ENCODE peak calls at places on chromosomes 4 and X, in nine cellular contexts. One of them, this sample, is unnamed.

GRCh38 chr4:168019921-168020320 is 72.4 kb upstream of the ANXA10 start:
- DNase-seq in BJ: no peak
- DNase-seq in lower lobe of right lung: no peak
- DNase-seq in endothelial cell of umbilical vein: no peak
- DNase-seq in adrenal gland: no peak
- DNase-seq in ascending aorta: no peak
- DNase-seq in HCT116: no peak
- DNase-seq in right lobe of liver: no peak
- DNase-seq in Peyer's patch: no peak
- DNase-seq in this sample: no peak

GRCh38 chr4:146437778-146438177 is 84.0 kb downstream of the SLC10A7 start:
- DNase-seq in BJ: no peak
- DNase-seq in lower lobe of right lung: no peak
- DNase-seq in endothelial cell of umbilical vein: peak; percentile 62
- DNase-seq in adrenal gland: no peak
- DNase-seq in ascending aorta: no peak
- DNase-seq in HCT116: no peak
- DNase-seq in right lobe of liver: no peak
- DNase-seq in Peyer's patch: no peak
- DNase-seq in this sample: no peak

GRCh38 chr4:27366424-27366823 is 505.8 kb downstream of the STIM2 start:
- DNase-seq in BJ: peak; percentile 18
- DNase-seq in lower lobe of right lung: no peak
- DNase-seq in endothelial cell of umbilical vein: no peak
- DNase-seq in adrenal gland: no peak
- DNase-seq in ascending aorta: no peak
- DNase-seq in HCT116: no peak
- DNase-seq in right lobe of liver: no peak
- DNase-seq in Peyer's patch: no peak
- DNase-seq in this sample: peak; percentile 72

GRCh38 chr4:149409186-149410056 is 406.2 kb downstream of the IQCM start:
- DNase-seq in BJ: peak; percentile 19
- DNase-seq in lower lobe of right lung: no peak
- DNase-seq in endothelial cell of umbilical vein: no peak
- DNase-seq in adrenal gland: peak; percentile 85
- DNase-seq in ascending aorta: no peak
- DNase-seq in HCT116: peak; percentile 57
- DNase-seq in right lobe of liver: peak; percentile 60
- DNase-seq in Peyer's patch: no peak
- DNase-seq in this sample: peak; percentile 84

GRCh38 chrX:11422529-11422857 is 129.3 kb downstream of the AMELX start:
- DNase-seq in BJ: no peak
- DNase-seq in lower lobe of right lung: no peak
- DNase-seq in endothelial cell of umbilical vein: no peak
- DNase-seq in adrenal gland: no peak
- DNase-seq in ascending aorta: no peak
- DNase-seq in HCT116: no peak
- DNase-seq in right lobe of liver: no peak
- DNase-seq in Peyer's patch: no peak
- DNase-seq in this sample: no peak

GRCh38 chr4:86306816-86307215 is 53.0 kb downstream of the MAPK10 start:
- DNase-seq in BJ: peak; percentile 57
- DNase-seq in lower lobe of right lung: no peak
- DNase-seq in endothelial cell of umbilical vein: no peak
- DNase-seq in adrenal gland: no peak
- DNase-seq in ascending aorta: no peak
- DNase-seq in HCT116: no peak
- DNase-seq in right lobe of liver: no peak
- DNase-seq in Peyer's patch: no peak
- DNase-seq in this sample: no peak

GRCh38 chrX:104343408-104344129 is 88.8 kb upstream of the ESX1 start:
- DNase-seq in BJ: peak; percentile 47
- DNase-seq in lower lobe of right lung: no peak
- DNase-seq in endothelial cell of umbilical vein: peak; percentile 87
- DNase-seq in adrenal gland: peak; percentile 67
- DNase-seq in ascending aorta: no peak
- DNase-seq in HCT116: peak; percentile 80
- DNase-seq in right lobe of liver: no peak
- DNase-seq in Peyer's patch: no peak
- DNase-seq in this sample: peak; percentile 61

GRCh38 chr4:127379499-127379898 is 253.3 kb upstream of the INTU start:
- DNase-seq in BJ: no peak
- DNase-seq in lower lobe of right lung: no peak
- DNase-seq in endothelial cell of umbilical vein: no peak
- DNase-seq in adrenal gland: no peak
- DNase-seq in ascending aorta: no peak
- DNase-seq in HCT116: no peak
- DNase-seq in right lobe of liver: no peak
- DNase-seq in Peyer's patch: no peak
- DNase-seq in this sample: no peak

GRCh38 chrX:40094041-40094899 is 3.5 kb downstream of the BCOR start:
- DNase-seq in BJ: no peak
- DNase-seq in lower lobe of right lung: peak; percentile 62
- DNase-seq in endothelial cell of umbilical vein: peak; percentile 11
- DNase-seq in adrenal gland: peak; percentile 75
- DNase-seq in ascending aorta: no peak
- DNase-seq in HCT116: no peak
- DNase-seq in right lobe of liver: peak; percentile 68
- DNase-seq in Peyer's patch: peak; percentile 38
- DNase-seq in this sample: no peak

GRCh38 chr4:1223841-1224809 is 24.8 kb downstream of the CTBP1 start:
- DNase-seq in BJ: no peak
- DNase-seq in lower lobe of right lung: no peak
- DNase-seq in endothelial cell of umbilical vein: no peak
- DNase-seq in adrenal gland: no peak
- DNase-seq in ascending aorta: no peak
- DNase-seq in HCT116: no peak
- DNase-seq in right lobe of liver: no peak
- DNase-seq in Peyer's patch: no peak
- DNase-seq in this sample: no peak

GRCh38 chr4:175806741-175807140 is 5.3 kb downstream of the GPM6A start:
- DNase-seq in BJ: no peak
- DNase-seq in lower lobe of right lung: no peak
- DNase-seq in endothelial cell of umbilical vein: no peak
- DNase-seq in adrenal gland: no peak
- DNase-seq in ascending aorta: no peak
- DNase-seq in HCT116: no peak
- DNase-seq in right lobe of liver: no peak
- DNase-seq in Peyer's patch: no peak
- DNase-seq in this sample: no peak

GRCh38 chr4:82429728-82430192 is 502 bp downstream of the HNRNPDL start:
- DNase-seq in BJ: no peak
- DNase-seq in lower lobe of right lung: no peak
- DNase-seq in endothelial cell of umbilical vein: no peak
- DNase-seq in adrenal gland: peak; percentile 66
- DNase-seq in ascending aorta: no peak
- DNase-seq in HCT116: no peak
- DNase-seq in right lobe of liver: no peak
- DNase-seq in Peyer's patch: no peak
- DNase-seq in this sample: peak; percentile 40

GRCh38 chr4:78551420-78552351 is at the start of gene ANXA3:
- DNase-seq in BJ: no peak
- DNase-seq in lower lobe of right lung: peak; percentile 81
- DNase-seq in endothelial cell of umbilical vein: peak; percentile 39
- DNase-seq in adrenal gland: no peak
- DNase-seq in ascending aorta: no peak
- DNase-seq in HCT116: no peak
- DNase-seq in right lobe of liver: peak; percentile 34
- DNase-seq in Peyer's patch: no peak
- DNase-seq in this sample: no peak

GRCh38 chr4:74933562-74934015 is 673 bp downstream of the PARM1 start:
- DNase-seq in BJ: no peak
- DNase-seq in lower lobe of right lung: peak; percentile 49
- DNase-seq in endothelial cell of umbilical vein: peak; percentile 4
- DNase-seq in adrenal gland: peak; percentile 23
- DNase-seq in ascending aorta: peak; percentile 65
- DNase-seq in HCT116: no peak
- DNase-seq in right lobe of liver: peak; percentile 13
- DNase-seq in Peyer's patch: peak; percentile 18
- DNase-seq in this sample: no peak
- H3K4me3 ChIP-seq in BJ: no peak overlapping the region
- H3K4me3 ChIP-seq in lower lobe of right lung: peak overlapping the region; percentile 59
- H3K4me3 ChIP-seq in endothelial cell of umbilical vein: peak overlapping the region; percentile 33
- H3K4me3 ChIP-seq in adrenal gland: no peak overlapping the region
- H3K4me3 ChIP-seq in ascending aorta: peak overlapping the region; percentile 77
- H3K4me3 ChIP-seq in HCT116: peak overlapping the region; percentile 84
- H3K4me3 ChIP-seq in right lobe of liver: peak overlapping the region; percentile 26
- H3K4me3 ChIP-seq in Peyer's patch: peak overlapping the region; percentile 84
- H3K4me3 ChIP-seq in this sample: peak overlapping the region; percentile 29

GRCh38 chr4:112560084-112560483 is 44.1 kb upstream of the NEUROG2 start:
- DNase-seq in BJ: no peak
- DNase-seq in lower lobe of right lung: no peak
- DNase-seq in endothelial cell of umbilical vein: no peak
- DNase-seq in adrenal gland: no peak
- DNase-seq in ascending aorta: no peak
- DNase-seq in HCT116: no peak
- DNase-seq in right lobe of liver: no peak
- DNase-seq in Peyer's patch: no peak
- DNase-seq in this sample: no peak

GRCh38 chr4:112563431-112564200 is 47.6 kb upstream of the NEUROG2 start:
- DNase-seq in BJ: no peak
- DNase-seq in lower lobe of right lung: no peak
- DNase-seq in endothelial cell of umbilical vein: no peak
- DNase-seq in adrenal gland: no peak
- DNase-seq in ascending aorta: no peak
- DNase-seq in HCT116: no peak
- DNase-seq in right lobe of liver: no peak
- DNase-seq in Peyer's patch: no peak
- DNase-seq in this sample: no peak

GRCh38 chr4:112564706-112565270 is 48.8 kb upstream of the NEUROG2 start:
- DNase-seq in BJ: no peak
- DNase-seq in lower lobe of right lung: no peak
- DNase-seq in endothelial cell of umbilical vein: no peak
- DNase-seq in adrenal gland: no peak
- DNase-seq in ascending aorta: no peak
- DNase-seq in HCT116: no peak
- DNase-seq in right lobe of liver: no peak
- DNase-seq in Peyer's patch: no peak
- DNase-seq in this sample: no peak

GRCh38 chr4:112559053-112559452 is 43.1 kb upstream of the NEUROG2 start:
- DNase-seq in BJ: no peak
- DNase-seq in lower lobe of right lung: no peak
- DNase-seq in endothelial cell of umbilical vein: no peak
- DNase-seq in adrenal gland: no peak
- DNase-seq in ascending aorta: no peak
- DNase-seq in HCT116: no peak
- DNase-seq in right lobe of liver: no peak
- DNase-seq in Peyer's patch: no peak
- DNase-seq in this sample: no peak

GRCh38 chr4:112562254-112562653 is 46.3 kb upstream of the NEUROG2 start:
- DNase-seq in BJ: no peak
- DNase-seq in lower lobe of right lung: no peak
- DNase-seq in endothelial cell of umbilical vein: no peak
- DNase-seq in adrenal gland: no peak
- DNase-seq in ascending aorta: no peak
- DNase-seq in HCT116: no peak
- DNase-seq in right lobe of liver: no peak
- DNase-seq in Peyer's patch: no peak
- DNase-seq in this sample: no peak
- H3K36me3 ChIP-seq in BJ: no peaks in the 10 kb centered on the region
- H3K36me3 ChIP-seq in lower lobe of right lung: no peaks in the 10 kb centered on the region
- H3K36me3 ChIP-seq in endothelial cell of umbilical vein: no peaks in the 10 kb centered on the region
- H3K36me3 ChIP-seq in adrenal gland: no peaks in the 10 kb centered on the region
- H3K36me3 ChIP-seq in ascending aorta: no peaks in the 10 kb centered on the region
- H3K36me3 ChIP-seq in HCT116: no peaks in the 10 kb centered on the region
- H3K36me3 ChIP-seq in right lobe of liver: no peaks in the 10 kb centered on the region
- H3K36me3 ChIP-seq in Peyer's patch: no peaks in the 10 kb centered on the region
- H3K36me3 ChIP-seq in this sample: no peaks in the 10 kb centered on the region

DNA sequence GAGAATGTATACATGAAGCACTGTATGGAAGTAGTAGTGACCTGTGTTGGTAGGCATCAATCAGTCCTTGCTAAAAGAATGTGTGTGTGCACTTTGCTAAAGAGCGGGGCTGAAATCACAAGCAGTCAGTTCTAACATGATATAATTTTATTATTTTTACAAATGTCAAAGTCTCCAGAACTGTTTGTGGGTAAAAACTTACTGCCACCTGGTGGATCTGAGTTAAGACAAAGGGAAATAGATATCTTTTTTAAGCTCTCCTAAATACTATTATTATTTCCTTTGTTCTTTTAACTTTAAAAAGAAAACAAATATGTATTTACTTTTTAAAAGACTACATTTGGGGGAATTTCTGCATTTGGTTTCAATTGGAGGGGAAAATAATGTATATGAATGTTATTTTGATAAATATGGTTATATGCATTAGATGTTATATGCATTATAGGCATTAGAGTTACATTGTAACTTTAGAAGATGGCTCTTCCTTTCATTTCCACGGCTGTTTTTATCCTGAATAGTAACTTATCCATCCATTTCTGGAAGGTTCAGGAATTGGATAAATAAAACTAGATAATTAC is 7.8 kb upstream of the CLOCK start:
- DNase-seq in BJ: no peak
- DNase-seq in lower lobe of right lung: no peak
- DNase-seq in endothelial cell of umbilical vein: peak; percentile 55
- DNase-seq in adrenal gland: no peak
- DNase-seq in ascending aorta: no peak
- DNase-seq in HCT116: peak; percentile 36
- DNase-seq in right lobe of liver: no peak
- DNase-seq in Peyer's patch: no peak
- DNase-seq in this sample: peak; percentile 40
- TF ChIP-seq CTCF in BJ: peak; percentile 51
- TF ChIP-seq CTCF in lower lobe of right lung: peak; percentile 37
- TF ChIP-seq CTCF in endothelial cell of umbilical vein: peak; percentile 23
- TF ChIP-seq CTCF in adrenal gland: peak; percentile 32
- TF ChIP-seq CTCF in ascending aorta: peak; percentile 30
- TF ChIP-seq CTCF in HCT116: peak; percentile 48
- TF ChIP-seq CTCF in right lobe of liver: peak; percentile 46
- TF ChIP-seq CTCF in Peyer's patch: peak; percentile 45
- TF ChIP-seq CTCF in this sample: peak; percentile 21

GRCh38 chr4:37890501-37891220 is at the start of gene TBC1D1:
- DNase-seq in BJ: no peak
- DNase-seq in lower lobe of right lung: peak; percentile 86
- DNase-seq in endothelial cell of umbilical vein: no peak
- DNase-seq in adrenal gland: peak; percentile 51
- DNase-seq in ascending aorta: peak; percentile 87
- DNase-seq in HCT116: no peak
- DNase-seq in right lobe of liver: peak; percentile 82
- DNase-seq in Peyer's patch: peak; percentile 70
- DNase-seq in this sample: no peak

GRCh38 chr4:37895271-37895670 is 4.4 kb downstream of the TBC1D1 start:
- DNase-seq in BJ: no peak
- DNase-seq in lower lobe of right lung: no peak
- DNase-seq in endothelial cell of umbilical vein: no peak
- DNase-seq in adrenal gland: no peak
- DNase-seq in ascending aorta: no peak
- DNase-seq in HCT116: no peak
- DNase-seq in right lobe of liver: no peak
- DNase-seq in Peyer's patch: no peak
- DNase-seq in this sample: no peak

GRCh38 chr4:37893164-37893563 is 2.3 kb downstream of the TBC1D1 start:
- DNase-seq in BJ: no peak
- DNase-seq in lower lobe of right lung: no peak
- DNase-seq in endothelial cell of umbilical vein: no peak
- DNase-seq in adrenal gland: no peak
- DNase-seq in ascending aorta: no peak
- DNase-seq in HCT116: no peak
- DNase-seq in right lobe of liver: no peak
- DNase-seq in Peyer's patch: no peak
- DNase-seq in this sample: no peak

GRCh38 chr4:37891221-37892159 is 606 bp downstream of the TBC1D1 start:
- DNase-seq in BJ: no peak
- DNase-seq in lower lobe of right lung: peak; percentile 57
- DNase-seq in endothelial cell of umbilical vein: peak; percentile 17
- DNase-seq in adrenal gland: peak; percentile 25
- DNase-seq in ascending aorta: peak; percentile 77
- DNase-seq in HCT116: no peak
- DNase-seq in right lobe of liver: peak; percentile 53
- DNase-seq in Peyer's patch: peak; percentile 66
- DNase-seq in this sample: no peak

GRCh38 chr4:37892641-37893040 is 1.8 kb downstream of the TBC1D1 start:
- DNase-seq in BJ: no peak
- DNase-seq in lower lobe of right lung: peak; percentile 54
- DNase-seq in endothelial cell of umbilical vein: no peak
- DNase-seq in adrenal gland: peak; percentile 26
- DNase-seq in ascending aorta: no peak
- DNase-seq in HCT116: no peak
- DNase-seq in right lobe of liver: no peak
- DNase-seq in Peyer's patch: peak; percentile 74
- DNase-seq in this sample: no peak
- H3K4me3 ChIP-seq in BJ: no peak overlapping the region
- H3K4me3 ChIP-seq in lower lobe of right lung: peak overlapping the region; percentile 87
- H3K4me3 ChIP-seq in endothelial cell of umbilical vein: no peak overlapping the region
- H3K4me3 ChIP-seq in adrenal gland: no peak overlapping the region
- H3K4me3 ChIP-seq in ascending aorta: no peak overlapping the region
- H3K4me3 ChIP-seq in HCT116: no peak overlapping the region
- H3K4me3 ChIP-seq in right lobe of liver: no peak overlapping the region
- H3K4me3 ChIP-seq in Peyer's patch: peak overlapping the region; percentile 96
- H3K4me3 ChIP-seq in this sample: no peak overlapping the region